ENCODE peak calls at places on chromosomes 1 and 21, in nine cellular contexts. Q is activated CD8-positive, alpha-beta memory T cell treated with anti-CD3 and anti-CD28 coated beads for 1 hour; I is HEK293T; A is head of caudate nucleus; J is fibroblast of lung; B is stimulated activated CD4-positive, alpha-beta T cell treated with anti-CD3 and anti-CD28 coated beads, Interleukin-1b, Interleukin-23, amount 100 ng/mL, for 4 hours; R is MM.1S; S is dorsolateral prefrontal cortex; V is stimulated activated effector memory CD8-positive, alpha-beta T cell treated with anti-CD3 and anti-CD28 coated beads, Interleukin-12 subunit alpha, Interleukin-12 subunit beta, amount 100 ng/mL, for 72 hours. M is an unnamed sample.

GRCh38 chr1:240312872-240313271 is 221.2 kb downstream of the FMN2 start:
- DNase-seq in I (no peak), B (no peak), V (no peak), J (peak), A (no peak), Q (no peak), R (no peak), S (no peak), M (peak)

GRCh38 chr21:42845296-42845965 is 33.9 kb downstream of the WDR4 start:
- DNase-seq in R (no peak), V (no peak), S (peak), B (no peak), Q (no peak), J (peak), A (peak), I (no peak), M (no peak)

GRCh38 chr1:25161981-25162380 is 70.3 kb downstream of the SYF2 start:
- DNase-seq in Q (no peak), B (no peak), I (no peak), S (no peak), J (peak), A (no peak), R (no peak), V (no peak), M (peak)

GRCh38 chr1:5490640-5491039 is 501.6 kb downstream of the NPHP4 start:
- DNase-seq in R (no peak), Q (no peak), V (no peak), I (no peak), S (no peak), J (no peak), B (no peak), A (no peak), M (no peak)

GRCh38 chr1:8417625-8418024 is 99.7 kb downstream of the SLC45A1 start:
- DNase-seq in Q (no peak), B (no peak), I (no peak), A (no peak), J (no peak), R (no peak), V (no peak), S (no peak), M (no peak)

GRCh38 chr1:235073968-235074334 is 54.7 kb downstream of the TOMM20 start:
- DNase-seq in J (no peak), B (no peak), V (no peak), I (no peak), R (peak), S (no peak), Q (no peak), A (no peak), M (no peak)

GRCh38 chr1:30601316-30602085 is 121.9 kb downstream of the MATN1 start:
- DNase-seq in R (no peak), B (no peak), J (no peak), S (no peak), Q (no peak), A (no peak), I (no peak), V (no peak), M (no peak)

GRCh38 chr1:217224201-217224600 is 406.7 kb downstream of the GPATCH2 start:
- DNase-seq in A (no peak), R (no peak), B (no peak), Q (no peak), S (no peak), V (no peak), I (no peak), J (no peak), M (no peak)

GRCh38 chr1:36710008-36710407 is 227.3 kb upstream of the CSF3R start:
- DNase-seq in R (no peak), B (no peak), A (no peak), V (no peak), S (no peak), I (no peak), Q (no peak), J (no peak), M (no peak)

GRCh38 chr1:76867342-76868130 is at the start of gene ST6GALNAC5:
- DNase-seq in A (peak), I (peak), B (no peak), V (no peak), S (peak), R (no peak), J (peak), Q (no peak), M (peak)

GRCh38 chr1:166032163-166032562 is 134.6 kb downstream of the FAM78B start:
- DNase-seq in V (no peak), A (no peak), S (no peak), I (no peak), J (no peak), Q (no peak), B (no peak), R (no peak), M (no peak)

GRCh38 chr1:54652172-54652571 is 10.6 kb downstream of the MROH7 start:
- DNase-seq in S (no peak), R (no peak), I (no peak), J (no peak), V (no peak), B (no peak), A (no peak), Q (no peak), M (no peak)

GRCh38 chr1:183804916-183805734 is at the start of gene RGL1:
- DNase-seq in J (peak), A (peak), R (peak), B (no peak), V (no peak), I (peak), S (peak), Q (no peak), M (peak)

GRCh38 chr1:33899746-33900145 is 35.9 kb downstream of the HMGB4 start:
- DNase-seq in V (no peak), Q (no peak), S (no peak), I (no peak), A (no peak), R (no peak), J (no peak), B (no peak), M (no peak)

GRCh38 chr1:64478594-64479248 is 8.8 kb downstream of the CACHD1 start:
- DNase-seq in Q (no peak), R (no peak), I (no peak), A (no peak), B (no peak), J (no peak), S (no peak), V (no peak), M (no peak)

GRCh38 chr1:55048453-55049270 is 9.3 kb downstream of the PCSK9 start:
- DNase-seq in A (no peak), R (no peak), I (no peak), S (peak), V (no peak), Q (no peak), B (no peak), J (no peak), M (no peak)

GRCh38 chr1:183932412-183932811 is 105.1 kb downstream of the COLGALT2 start:
- DNase-seq in A (peak), R (no peak), I (no peak), V (no peak), B (no peak), Q (no peak), J (peak), S (peak), M (peak)

GRCh38 chr1:226476657-226477319 is 68.9 kb upstream of the PARP1 start:
- DNase-seq in A (no peak), S (no peak), Q (no peak), V (no peak), B (no peak), I (no peak), R (no peak), J (no peak), M (no peak)

GRCh38 chr1:22387888-22388564 is 63.6 kb upstream of the ZBTB40 start:
- DNase-seq in A (no peak), R (no peak), J (peak), I (no peak), Q (no peak), B (no peak), S (no peak), V (no peak), M (no peak)

GRCh38 chr1:43565600-43566360 is 35.1 kb downstream of the PTPRF start:
- DNase-seq in S (peak), V (peak), Q (no peak), J (peak), A (peak), B (no peak), I (no peak), R (peak), M (peak)

GRCh38 chr1:38941527-38942019 is at the start of gene RHBDL2:
- DNase-seq in I (no peak), R (no peak), S (peak), B (no peak), Q (no peak), V (no peak), A (peak), J (peak), M (no peak)

GRCh38 chr1:78333426-78334012 is 157.3 kb upstream of the PTGFR start:
- DNase-seq in V (no peak), A (no peak), J (peak), Q (no peak), B (no peak), S (no peak), R (no peak), I (peak), M (peak)

GRCh38 chr1:220124542-220124941 is 30.6 kb downstream of the IARS2 start:
- DNase-seq in A (no peak), V (no peak), B (no peak), R (no peak), I (no peak), S (no peak), Q (no peak), J (peak), M (peak)

GRCh38 chr1:42420911-42421585 is 34.8 kb downstream of the ZMYND12 start:
- DNase-seq in Q (no peak), J (peak), B (no peak), S (peak), A (peak), I (peak), R (no peak), V (no peak), M (peak)

GRCh38 chr1:243253927-243254232 is 1.2 kb downstream of the CEP170 start:
- DNase-seq in B (no peak), A (no peak), I (no peak), Q (no peak), J (no peak), R (peak), V (no peak), S (no peak), M (no peak)

GRCh38 chr21:26850116-26850643 is 5.0 kb upstream of the ADAMTS1 start:
- DNase-seq in Q (no peak), A (no peak), R (peak), S (no peak), J (peak), V (no peak), I (no peak), B (no peak), M (peak)

GRCh38 chr1:168637350-168637991 is 61.1 kb downstream of the XCL1 start:
- DNase-seq in S (no peak), J (no peak), I (peak), R (peak), V (no peak), B (no peak), Q (no peak), A (no peak), M (peak)

GRCh38 chr1:2014726-2015382 is 4.3 kb upstream of the GABRD start:
- DNase-seq in S (no peak), A (no peak), Q (no peak), V (no peak), R (no peak), I (no peak), B (no peak), J (peak), M (no peak)

GRCh38 chr1:235275223-235275622 is 52.8 kb downstream of the ARID4B start:
- DNase-seq in I (no peak), J (no peak), Q (no peak), B (no peak), A (no peak), V (no peak), R (no peak), S (no peak), M (no peak)

GRCh38 chr1:179953974-179954493 is 576 bp upstream of the CEP350 start:
- DNase-seq in R (peak), A (peak), I (peak), S (no peak), B (peak), J (no peak), Q (no peak), V (peak), M (peak)

GRCh38 chr1:186008920-186009737 is 274.9 kb downstream of the HMCN1 start:
- DNase-seq in B (no peak), Q (no peak), J (peak), R (peak), S (no peak), V (no peak), A (no peak), I (no peak), M (peak)

GRCh38 chr1:224526771-224527170 is 89.3 kb upstream of the CNIH3 start:
- DNase-seq in J (no peak), V (no peak), I (no peak), A (no peak), B (no peak), R (no peak), S (no peak), Q (no peak), M (no peak)

GRCh38 chr1:15939181-15940109 is 36.5 kb downstream of the ZBTB17 start:
- DNase-seq in R (no peak), A (no peak), V (no peak), I (no peak), Q (no peak), S (no peak), B (no peak), J (peak), M (peak)

GRCh38 chr21:41973427-41973831 is 19.6 kb upstream of the C2CD2 start:
- DNase-seq in Q (no peak), S (no peak), A (no peak), I (no peak), R (no peak), J (no peak), B (no peak), V (no peak), M (no peak)